ENCODE peak calls at places on chromosomes 16 and 17, in ten cellular contexts. K is stomach, L is GM12892, Z is breast epithelium, B is transverse colon, D is HepG2, J is GM23338, O is prostate gland, W is HL-60, T is sigmoid colon. F is an unnamed sample.

GRCh38 chr17:75899767-75900468 is 3.2 kb upstream of the TRIM65 start:
- DNase-seq in Z (no peak), K (no peak), L (no peak), J (no peak), D (no peak), T (peak; percentile 66), B (no peak), O (no peak), W (no peak), F (no peak)

GRCh38 chr16:56860226-56861020 is 4.6 kb upstream of the SLC12A3 start:
- DNase-seq in W (no peak), L (peak; percentile 76), O (no peak), K (no peak), J (no peak), Z (no peak), D (peak; percentile 67), B (peak; percentile 38), T (no peak), F (no peak)

GRCh38 chr16:31453255-31454204 is 5.8 kb upstream of the ARMC5 start:
- DNase-seq in W (no peak), Z (no peak), K (no peak), J (peak; percentile 62), B (peak; percentile 65), D (peak; percentile 75), O (no peak), L (no peak), T (peak; percentile 71), F (no peak)

GRCh38 chr16:53022374-53022773 is 30.3 kb downstream of the CHD9NB start:
- DNase-seq in J (peak; percentile 87), W (peak; percentile 21), D (peak; percentile 63), O (peak; percentile 40), T (no peak), B (peak; percentile 33), L (no peak), K (peak; percentile 39), Z (no peak), F (peak; percentile 13)

GRCh38 chr17:7262192-7263070 is at the start of gene CLDN7:
- DNase-seq in K (peak; percentile 52), O (peak; percentile 71), Z (peak; percentile 93), L (no peak), J (peak; percentile 98), W (no peak), B (peak; percentile 94), D (no peak), T (no peak), F (no peak)

GRCh38 chr17:51745993-51746392 is 412.5 kb downstream of the CA10 start:
- DNase-seq in T (no peak), B (no peak), K (no peak), L (no peak), Z (no peak), J (no peak), O (no peak), W (no peak), D (no peak), F (no peak)

GRCh38 chr17:74466785-74467158 is 338 bp downstream of the CD300A start:
- DNase-seq in J (no peak), T (no peak), L (no peak), W (no peak), O (no peak), D (no peak), Z (no peak), K (no peak), B (no peak), F (no peak)

GRCh38 chr17:65864409-65864808 is 303.0 kb upstream of the AXIN2 start:
- DNase-seq in Z (no peak), B (no peak), K (no peak), D (no peak), L (no peak), J (peak; percentile 4), O (no peak), W (no peak), T (no peak), F (no peak)

GRCh38 chr17:41413353-41413752 is 11.0 kb downstream of the KRT37 start:
- DNase-seq in T (no peak), Z (no peak), J (peak; percentile 76), B (no peak), W (no peak), L (no peak), D (no peak), O (no peak), K (no peak), F (no peak)

GRCh38 chr16:84795338-84796053 is 24.3 kb upstream of the CRISPLD2 start:
- DNase-seq in O (no peak), Z (peak; percentile 28), J (peak; percentile 27), T (peak; percentile 97), B (peak; percentile 66), L (no peak), K (peak; percentile 43), W (no peak), D (no peak), F (no peak)

GRCh38 chr16:66170989-66171388 is 195.5 kb upstream of the CDH5 start:
- DNase-seq in D (no peak), L (no peak), W (no peak), K (no peak), O (no peak), B (no peak), J (no peak), Z (no peak), T (no peak), F (no peak)

GRCh38 chr16:81214745-81215166 is 23.7 kb upstream of the BCO1 start:
- DNase-seq in W (no peak), L (no peak), Z (no peak), O (no peak), B (peak; percentile 15), D (peak; percentile 48), J (peak; percentile 77), T (no peak), K (peak; percentile 38), F (no peak)

GRCh38 chr17:63962298-63962744 is 10.4 kb downstream of the SCN4A start:
- DNase-seq in J (no peak), D (peak; percentile 70), L (no peak), O (no peak), K (no peak), B (no peak), Z (no peak), T (no peak), W (no peak), F (no peak)

GRCh38 chr16:88677721-88678120 is 8.6 kb downstream of the SNAI3 start:
- DNase-seq in J (no peak), B (no peak), D (no peak), W (no peak), L (no peak), Z (no peak), K (no peak), T (no peak), O (no peak), F (no peak)

GRCh38 chr16:78392585-78393195 is 293.2 kb downstream of the WWOX start:
- DNase-seq in D (no peak), W (no peak), J (no peak), L (no peak), K (no peak), B (no peak), T (no peak), Z (no peak), O (no peak), F (no peak)

GRCh38 chr16:2212362-2213324 is 2.0 kb upstream of the BRICD5 start:
- DNase-seq in W (peak; percentile 83), B (no peak), O (peak; percentile 39), T (no peak), D (no peak), J (no peak), L (no peak), Z (peak; percentile 85), K (peak; percentile 60), F (no peak)
- TF ChIP-seq POLR2AphosphoS5 in W (peak; percentile 59), B (no peak), O (peak; percentile 39), T (no peak), D (no peak), J (no peak), L (no peak), Z (no peak), K (no peak), F (no peak)

DNA sequence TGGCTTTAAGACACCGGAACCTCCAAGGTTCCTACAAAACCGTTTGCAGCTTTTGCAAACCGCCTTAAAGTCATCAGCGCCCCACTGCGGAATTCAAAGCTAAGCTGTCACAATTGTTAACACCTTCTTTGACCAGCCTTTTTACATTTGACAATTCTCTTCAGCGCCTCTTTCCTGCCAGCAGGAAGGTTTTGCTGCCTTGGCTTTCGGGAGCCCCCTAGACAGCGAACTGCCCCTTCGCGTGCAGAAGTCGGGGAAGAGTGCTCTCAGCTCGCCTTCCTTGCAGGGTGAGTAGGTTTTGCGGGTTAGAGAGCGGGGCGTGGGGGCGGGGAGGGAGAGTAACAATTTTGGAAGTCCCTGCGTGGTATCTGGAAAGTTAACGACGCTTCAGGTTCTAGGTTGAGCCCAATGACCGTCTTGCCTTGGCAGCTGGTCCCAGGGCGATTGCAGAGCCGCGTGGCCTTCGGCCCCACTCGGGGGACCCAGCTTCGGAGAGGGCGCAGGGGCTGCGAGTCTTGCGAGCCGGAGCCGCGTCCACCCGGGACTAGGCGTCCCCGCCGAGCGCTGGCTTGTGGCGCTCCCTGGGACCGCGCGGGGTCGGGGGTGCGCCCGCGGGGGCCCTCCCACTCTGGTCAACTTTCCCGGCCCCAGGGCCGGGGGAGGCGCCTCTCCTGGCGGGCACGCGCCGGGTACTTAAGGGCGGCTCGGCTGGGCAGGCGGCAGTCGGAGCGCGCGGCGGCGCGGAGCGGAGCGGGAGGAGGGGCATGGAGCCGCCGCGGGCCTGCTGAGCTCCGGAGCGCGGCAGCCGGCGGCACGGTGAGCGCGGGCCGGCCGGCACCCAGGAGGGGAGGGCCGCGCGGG is at the start of gene HAS3:
- DNase-seq in O (peak; percentile 52), J (peak; percentile 93), K (peak; percentile 65), L (peak; percentile 73), B (peak; percentile 75), T (no peak), Z (no peak), W (peak; percentile 80), D (peak; percentile 34), F (peak; percentile 42)
- TF ChIP-seq POLR2AphosphoS5 in O (peak; percentile 34), J (no peak), K (no peak), L (no peak), B (peak; percentile 58), T (no peak), Z (no peak), W (no peak), D (no peak), F (peak; percentile 38)

DNA sequence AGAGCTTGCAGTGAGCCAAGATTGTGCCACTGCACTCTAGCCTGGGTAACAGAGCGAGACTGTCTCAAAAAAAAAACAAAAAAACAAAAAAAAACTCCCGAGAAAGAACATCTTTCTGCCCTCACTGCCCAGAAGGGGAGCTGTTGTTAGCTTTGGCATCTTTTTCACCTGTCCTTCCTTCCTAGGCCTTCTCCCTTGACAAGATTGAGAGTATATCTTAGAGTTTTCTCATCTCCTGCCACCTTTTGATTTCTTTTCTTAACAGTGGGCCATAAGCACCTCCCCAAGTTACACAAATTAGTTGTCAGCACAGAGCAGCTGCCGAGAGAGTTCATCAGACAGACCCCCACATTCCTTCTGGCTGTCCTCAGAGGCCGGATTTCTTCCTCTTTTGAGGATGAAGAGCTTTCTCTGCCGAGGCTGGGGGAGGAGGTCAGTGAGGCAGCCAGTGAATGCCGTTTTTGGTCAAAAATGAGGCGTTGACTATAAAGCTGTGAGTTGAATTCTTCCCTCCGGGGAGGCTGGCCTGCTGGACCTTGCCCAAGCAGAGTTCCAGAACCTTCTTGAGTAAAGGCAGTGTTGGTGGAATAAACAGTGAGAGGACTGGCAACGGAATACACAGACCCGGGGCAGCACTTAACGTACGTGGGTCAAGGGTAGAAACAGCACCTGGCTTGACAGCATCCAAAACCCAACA is 127.0 kb downstream of the ABCC6 start:
- DNase-seq in Z (peak; percentile 82), L (no peak), W (no peak), O (peak; percentile 24), B (peak; percentile 39), K (no peak), T (peak; percentile 92), J (peak; percentile 42), D (no peak), F (no peak)
- TF ChIP-seq POLR2AphosphoS5 in Z (no peak), L (no peak), W (no peak), O (peak; percentile 54), B (peak; percentile 52), K (peak; percentile 88), T (peak; percentile 72), J (no peak), D (no peak), F (no peak)

GRCh38 chr17:45189002-45189401 is 27.3 kb downstream of the HEXIM2 start:
- DNase-seq in B (no peak), W (no peak), L (no peak), K (no peak), T (no peak), Z (no peak), D (no peak), J (no peak), O (no peak), F (no peak)
- TF ChIP-seq POLR2AphosphoS5 in B (no peak), W (no peak), L (no peak), K (no peak), T (no peak), Z (no peak), D (no peak), J (no peak), O (no peak), F (no peak)